ENCODE peak calls at places on chromosome 5, in nine cellular contexts. W is thyroid gland, K is psoas muscle, C is brain microvascular endothelial cell, Z is fibroblast of lung, F is lower lobe of right lung, M is stomach, N is gastrocnemius medialis, P is neural progenitor cell. G is an unnamed sample.

GRCh38 chr5:136133416-136134383 is 1.1 kb downstream of the SMAD5 start:
- DNase-seq in N (no peak), M (peak; percentile 68), K (peak; percentile 60), W (peak; percentile 63), F (peak; percentile 54), Z (peak; percentile 74), P (peak; percentile 77), C (peak; percentile 57), G (peak; percentile 37)

GRCh38 chr5:9288234-9288633 is 257.6 kb downstream of the SEMA5A start:
- DNase-seq in C (no peak), Z (no peak), F (no peak), W (no peak), M (no peak), N (no peak), K (no peak), P (peak; percentile 8), G (peak; percentile 43)

GRCh38 chr5:76579166-76579765 is 43.9 kb downstream of the F2RL2 start:
- DNase-seq in W (no peak), N (no peak), M (no peak), K (no peak), Z (peak; percentile 26), P (no peak), F (no peak), C (no peak), G (no peak)

GRCh38 chr5:146461319-146461718 is 14.2 kb downstream of the TCERG1 start:
- DNase-seq in W (no peak), N (no peak), P (no peak), Z (no peak), K (no peak), F (no peak), C (no peak), M (no peak), G (no peak)

GRCh38 chr5:129554134-129554904 is 94.2 kb downstream of the ADAMTS19 start:
- DNase-seq in P (no peak), W (no peak), F (no peak), K (no peak), Z (peak; percentile 4), N (no peak), M (no peak), C (no peak), G (no peak)

GRCh38 chr5:129243058-129243457 is 148.5 kb downstream of the ISOC1 start:
- DNase-seq in W (no peak), K (no peak), P (no peak), F (no peak), C (no peak), Z (peak; percentile 36), N (no peak), M (no peak), G (no peak)

GRCh38 chr5:63323926-63324325 is 638.3 kb downstream of the HTR1A start:
- DNase-seq in Z (no peak), M (no peak), K (no peak), P (no peak), N (no peak), F (no peak), C (no peak), W (no peak), G (no peak)

GRCh38 chr5:137994556-137994955 is 38.3 kb downstream of the FAM13B start:
- DNase-seq in P (no peak), F (no peak), Z (no peak), K (no peak), W (no peak), M (no peak), C (no peak), N (no peak), G (no peak)

GRCh38 chr5:145697251-145698016 is 137.7 kb downstream of the PRELID2 start:
- DNase-seq in Z (peak; percentile 70), W (no peak), P (peak; percentile 47), K (no peak), M (no peak), F (no peak), C (peak; percentile 54), N (no peak), G (no peak)

GRCh38 chr5:125883223-125883622 is 540.0 kb upstream of the GRAMD2B start:
- DNase-seq in C (no peak), N (no peak), P (no peak), W (no peak), F (no peak), K (no peak), M (no peak), Z (no peak), G (no peak)

GRCh38 chr5:123129811-123130210 is 40.8 kb downstream of the PRDM6 start:
- DNase-seq in Z (no peak), C (no peak), N (no peak), F (no peak), W (no peak), M (no peak), P (no peak), K (no peak), G (no peak)

GRCh38 chr5:172872997-172873491 is 39.0 kb downstream of the ERGIC1 start:
- DNase-seq in M (no peak), F (peak; percentile 66), K (peak; percentile 95), C (peak; percentile 68), W (peak; percentile 96), N (peak; percentile 77), Z (peak; percentile 74), P (no peak), G (peak; percentile 85)

GRCh38 chr5:142486581-142486980 is 161.8 kb upstream of the SPRY4 start:
- DNase-seq in C (peak; percentile 36), K (no peak), M (no peak), F (no peak), P (no peak), Z (peak; percentile 71), N (no peak), W (no peak), G (no peak)

GRCh38 chr5:131533844-131534243 is 101.2 kb downstream of the RAPGEF6 start:
- DNase-seq in C (no peak), W (no peak), P (no peak), N (no peak), F (no peak), K (no peak), M (no peak), Z (no peak), G (no peak)

GRCh38 chr5:131536849-131537448 is 98.1 kb downstream of the RAPGEF6 start:
- DNase-seq in W (no peak), M (no peak), F (no peak), P (no peak), Z (no peak), C (no peak), N (no peak), K (no peak), G (no peak)

GRCh38 chr5:131536211-131536826 is 98.7 kb downstream of the RAPGEF6 start:
- DNase-seq in K (no peak), C (peak; percentile 34), N (no peak), Z (peak; percentile 72), M (no peak), F (no peak), P (no peak), W (no peak), G (no peak)

GRCh38 chr5:131532016-131532640 is 102.9 kb downstream of the RAPGEF6 start:
- DNase-seq in F (no peak), M (no peak), N (no peak), W (no peak), C (no peak), Z (no peak), K (no peak), P (no peak), G (no peak)

GRCh38 chr5:131534995-131535394 is 100.0 kb downstream of the RAPGEF6 start:
- DNase-seq in M (no peak), Z (peak; percentile 8), K (no peak), P (no peak), C (no peak), F (no peak), W (no peak), N (no peak), G (no peak)
- H3K27ac ChIP-seq in M (no peak overlapping the region), Z (no peak overlapping the region), K (no peak overlapping the region), P (no peak overlapping the region), C (no peak overlapping the region), F (no peak overlapping the region), W (no peak overlapping the region), N (no peak overlapping the region), G (peak overlapping the region; percentile 11)

GRCh38 chr5:140965905-140966292 is 377 bp upstream of the PCDHAC2 start:
- DNase-seq in W (no peak), K (no peak), C (no peak), M (no peak), N (no peak), F (no peak), Z (no peak), P (no peak), G (no peak)
- H3K4me3 ChIP-seq in W (peak overlapping the region; percentile 24), K (peak overlapping the region; percentile 67), C (peak overlapping the region; percentile 24), M (peak overlapping the region; percentile 53), N (peak overlapping the region; percentile 56), F (peak overlapping the region; percentile 62), Z (peak overlapping the region; percentile 50), P (peak overlapping the region; percentile 75), G (peak overlapping the region; percentile 69)

DNA sequence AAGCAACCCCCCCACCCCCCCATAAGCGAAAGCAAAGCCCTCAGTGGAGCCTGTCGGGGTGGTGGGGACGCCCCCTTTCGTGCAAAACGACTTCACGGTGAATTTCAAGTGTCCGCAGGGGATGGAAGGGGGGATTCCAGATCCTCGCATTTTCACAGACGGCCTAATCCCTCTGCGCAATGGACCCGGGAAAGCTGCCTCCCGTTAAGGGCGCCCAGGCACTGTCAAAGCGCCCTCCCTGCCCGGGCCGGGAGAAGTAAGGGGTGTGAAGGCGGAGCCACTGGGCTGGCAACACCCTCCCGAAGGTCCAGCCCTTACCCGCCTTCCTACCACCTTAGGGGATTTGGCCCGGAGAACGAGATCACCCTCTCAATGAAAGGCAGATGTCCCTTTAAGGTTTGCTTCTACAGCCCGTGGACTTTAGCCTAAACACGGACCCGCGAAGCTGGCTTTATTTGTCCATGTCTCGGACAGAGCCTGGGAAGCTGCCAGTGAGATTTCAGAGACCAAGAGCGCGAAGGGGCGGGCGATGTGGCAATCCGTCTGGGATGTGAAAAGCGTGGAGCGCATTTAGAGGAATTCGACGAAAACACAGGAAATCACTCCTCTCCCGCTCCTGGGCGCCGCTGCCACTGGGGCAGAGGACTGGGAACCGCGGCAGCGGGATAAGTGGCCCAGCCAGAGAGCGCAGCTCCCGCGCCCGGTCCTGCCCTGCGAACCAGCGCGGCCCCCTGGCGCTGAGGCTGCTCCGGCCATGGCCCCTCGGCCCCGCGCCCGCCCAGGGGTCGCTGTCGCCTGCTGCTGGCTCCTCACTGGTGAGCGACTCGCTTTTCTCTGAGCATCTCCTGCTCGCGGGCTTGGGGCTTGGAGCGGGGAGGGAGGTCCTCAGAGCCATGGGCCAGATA is at the start of the genes ITGA1 and PELO:
- DNase-seq in W (peak; percentile 77), C (peak; percentile 83), N (peak; percentile 33), F (peak; percentile 74), P (peak; percentile 82), M (peak; percentile 65), Z (peak; percentile 88), K (peak; percentile 82), G (peak; percentile 67)
- TF ChIP-seq CTCF in W (peak; percentile 22), C (peak; percentile 31), N (peak; percentile 38), F (peak; percentile 50), P (peak; percentile 50), M (no peak), Z (peak; percentile 24), K (peak; percentile 35), G (peak; percentile 63)

DNA sequence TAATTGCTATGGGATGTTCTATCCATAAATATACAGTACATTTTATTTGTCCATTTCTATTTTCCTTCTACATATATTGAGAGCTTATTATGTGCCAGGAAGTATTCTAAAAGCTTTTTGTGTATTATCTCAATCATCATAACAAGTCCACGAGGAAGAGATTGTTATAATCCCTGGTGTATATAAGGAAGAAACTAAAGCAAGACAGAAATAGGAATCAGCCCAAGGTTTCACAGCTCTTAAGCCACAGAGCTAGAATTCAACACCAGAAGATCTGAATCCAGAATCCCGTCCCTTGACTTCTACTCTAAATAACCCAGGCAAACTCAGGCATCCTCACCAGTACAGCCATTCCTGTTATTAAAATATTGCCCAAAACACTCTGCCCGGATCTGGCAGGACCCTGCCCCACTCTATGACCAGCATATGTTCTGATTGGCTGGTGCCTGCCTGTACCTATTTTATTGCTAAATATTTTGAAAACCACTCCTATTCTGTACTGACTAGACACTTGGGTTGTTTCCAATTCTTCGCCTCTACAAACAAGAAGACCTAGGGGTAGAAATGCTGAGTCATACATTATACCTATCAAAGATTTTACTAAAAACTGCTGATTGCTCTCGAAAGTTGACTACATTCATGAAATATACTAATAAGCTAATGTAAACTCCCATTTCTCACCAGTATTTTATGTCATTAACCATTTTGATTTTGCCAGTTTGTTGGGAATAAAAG is 297.4 kb downstream of the ENC1 start:
- DNase-seq in Z (no peak), N (no peak), W (no peak), K (no peak), P (no peak), C (no peak), M (no peak), F (no peak), G (no peak)
- H3K27ac ChIP-seq in Z (no peak overlapping the region), N (no peak overlapping the region), W (no peak overlapping the region), K (no peak overlapping the region), P (no peak overlapping the region), C (no peak overlapping the region), M (peak overlapping the region; percentile 58), F (no peak overlapping the region), G (no peak overlapping the region)